ENCODE peak calls at places on chromosomes 2 and 18, in ten cellular contexts. T is cardiac fibroblast; P is brain microvascular endothelial cell; V is lower lobe of right lung; U is endothelial cell; C is GM06990; I is GM12865; J is CD8-positive, alpha-beta T cell; B is IMR-90; W is suprapubic skin. X is an unnamed sample.

GRCh38 chr2:240505946-240506345 is 51.8 kb downstream of the ANKMY1 start:
- DNase-seq in T (no peak), P (no peak), V (peak; percentile 27), U (no peak), C (no peak), I (no peak), J (no peak), B (no peak), W (peak; percentile 69), X (no peak)

GRCh38 chr2:9366041-9366440 is 57.3 kb downstream of the ITGB1BP1 start:
- DNase-seq in T (no peak), P (no peak), V (no peak), U (no peak), C (no peak), I (no peak), J (no peak), B (no peak), W (no peak), X (no peak)

GRCh38 chr2:73998933-73999332 is 14.2 kb downstream of the TET3 start:
- DNase-seq in T (no peak), P (no peak), V (no peak), U (no peak), C (no peak), I (no peak), J (no peak), B (no peak), W (peak; percentile 8), X (no peak)

GRCh38 chr18:63443820-63444219 is 21.5 kb upstream of the VPS4B start:
- DNase-seq in T (no peak), P (no peak), V (no peak), U (no peak), C (no peak), I (no peak), J (no peak), B (no peak), W (no peak), X (no peak)

GRCh38 chr2:164495491-164496223 is 125.6 kb downstream of the GRB14 start:
- DNase-seq in T (peak; percentile 78), P (peak; percentile 44), V (no peak), U (peak; percentile 26), C (no peak), I (no peak), J (no peak), B (peak; percentile 43), W (no peak), X (peak; percentile 28)

GRCh38 chr18:34738173-34738894 is 28.2 kb downstream of the DTNA start:
- DNase-seq in T (peak; percentile 34), P (peak; percentile 14), V (no peak), U (no peak), C (no peak), I (no peak), J (no peak), B (no peak), W (no peak), X (peak; percentile 34)

GRCh38 chr2:735670-736218 is 58.5 kb upstream of the TMEM18 start:
- DNase-seq in T (no peak), P (no peak), V (no peak), U (no peak), C (no peak), I (no peak), J (no peak), B (no peak), W (no peak), X (no peak)

GRCh38 chr2:134782792-134783191 is 55.6 kb upstream of the ACMSD start:
- DNase-seq in T (peak; percentile 38), P (peak; percentile 43), V (no peak), U (no peak), C (no peak), I (peak; percentile 31), J (no peak), B (peak; percentile 6), W (no peak), X (no peak)

GRCh38 chr2:28642796-28643195 is 108.8 kb upstream of the PPP1CB start:
- DNase-seq in T (no peak), P (no peak), V (no peak), U (no peak), C (no peak), I (no peak), J (no peak), B (no peak), W (no peak), X (no peak)

GRCh38 chr2:241356871-241357260 is 781 bp downstream of the FARP2 start:
- DNase-seq in T (no peak), P (no peak), V (no peak), U (no peak), C (no peak), I (no peak), J (no peak), B (no peak), W (no peak), X (no peak)

GRCh38 chr2:172817411-172817810 is 81.8 kb downstream of the RAPGEF4 start:
- DNase-seq in T (peak; percentile 25), P (no peak), V (no peak), U (no peak), C (no peak), I (no peak), J (no peak), B (peak; percentile 83), W (no peak), X (no peak)

GRCh38 chr2:172811027-172811426 is 75.4 kb downstream of the RAPGEF4 start:
- DNase-seq in T (no peak), P (peak; percentile 14), V (no peak), U (no peak), C (no peak), I (peak; percentile 47), J (peak; percentile 32), B (peak; percentile 43), W (no peak), X (no peak)

GRCh38 chr2:172813314-172813888 is 77.8 kb downstream of the RAPGEF4 start:
- DNase-seq in T (peak; percentile 58), P (no peak), V (no peak), U (no peak), C (no peak), I (no peak), J (no peak), B (peak; percentile 50), W (no peak), X (no peak)
- TF ChIP-seq CTCF in T (peak; percentile 49), P (peak; percentile 64), V (peak; percentile 49), U (peak; percentile 29), C (peak; percentile 24), I (no peak), J (no peak), B (peak; percentile 66), W (peak; percentile 27), X (peak; percentile 32)

GRCh38 chr18:48667276-48668254 is 128.7 kb downstream of the CTIF start:
- DNase-seq in T (peak; percentile 20), P (no peak), V (no peak), U (no peak), C (no peak), I (no peak), J (no peak), B (peak; percentile 49), W (peak; percentile 49), X (peak; percentile 33)
- TF ChIP-seq CTCF in T (peak; percentile 43), P (peak; percentile 72), V (no peak), U (peak; percentile 17), C (peak; percentile 37), I (peak; percentile 35), J (no peak), B (peak; percentile 35), W (no peak), X (peak; percentile 66)

GRCh38 chr2:22634167-22634566 is 750.8 kb upstream of the KLHL29 start:
- DNase-seq in T (no peak), P (no peak), V (no peak), U (no peak), C (no peak), I (no peak), J (no peak), B (no peak), W (no peak), X (no peak)

GRCh38 chr2:22626621-22627020 is 758.4 kb upstream of the KLHL29 start:
- DNase-seq in T (no peak), P (no peak), V (no peak), U (peak; percentile 27), C (no peak), I (peak; percentile 24), J (no peak), B (no peak), W (no peak), X (peak; percentile 9)

GRCh38 chr2:22623620-22624019 is 761.4 kb upstream of the KLHL29 start:
- DNase-seq in T (no peak), P (no peak), V (no peak), U (no peak), C (no peak), I (no peak), J (no peak), B (no peak), W (no peak), X (no peak)

DNA sequence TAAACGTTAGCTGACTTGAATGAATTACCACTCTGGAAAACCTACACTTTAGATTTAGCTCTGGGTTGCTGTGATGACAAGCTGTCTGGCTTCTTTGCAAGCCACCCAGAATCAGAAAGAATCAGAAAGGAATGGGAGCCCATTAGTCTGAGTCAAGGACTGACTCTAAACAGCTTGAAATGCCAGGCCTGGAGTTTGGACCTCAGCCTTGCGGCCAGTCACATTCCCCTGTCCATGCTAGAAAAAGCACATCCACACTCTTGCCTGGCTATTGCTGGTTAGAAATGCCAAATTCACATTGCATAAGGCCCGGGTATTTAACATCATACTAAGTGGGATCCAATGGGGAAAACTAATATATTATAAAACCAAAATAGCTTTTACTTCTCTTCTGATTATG is 756.8 kb upstream of the KLHL29 start:
- DNase-seq in T (no peak), P (no peak), V (no peak), U (no peak), C (no peak), I (no peak), J (no peak), B (no peak), W (no peak), X (no peak)
- TF ChIP-seq CTCF in T (no peak), P (no peak), V (no peak), U (no peak), C (no peak), I (no peak), J (no peak), B (no peak), W (no peak), X (no peak)

GRCh38 chr2:229380101-229380625 is 109.1 kb upstream of the PID1 start:
- DNase-seq in T (no peak), P (no peak), V (no peak), U (no peak), C (no peak), I (no peak), J (no peak), B (no peak), W (no peak), X (no peak)
- TF ChIP-seq CTCF in T (no peak), P (no peak), V (no peak), U (no peak), C (no peak), I (no peak), J (no peak), B (no peak), W (no peak), X (no peak)

GRCh38 chr2:49044680-49045079 is 109.6 kb downstream of the FSHR start:
- DNase-seq in T (peak; percentile 0), P (no peak), V (no peak), U (peak; percentile 6), C (no peak), I (no peak), J (no peak), B (no peak), W (no peak), X (no peak)
- TF ChIP-seq CTCF in T (no peak), P (peak; percentile 36), V (no peak), U (no peak), C (no peak), I (no peak), J (no peak), B (no peak), W (no peak), X (no peak)

GRCh38 chr2:144432014-144432413 is 87.9 kb downstream of the ZEB2 start:
- DNase-seq in T (no peak), P (no peak), V (no peak), U (no peak), C (no peak), I (no peak), J (no peak), B (no peak), W (no peak), X (no peak)
- TF ChIP-seq CTCF in T (no peak), P (no peak), V (no peak), U (no peak), C (no peak), I (no peak), J (no peak), B (no peak), W (no peak), X (no peak)